ENCODE peak calls at places on chromosome 2, in four cellular contexts. M, G, J and R are unnamed samples.

GRCh38 chr2:180003566-180003965 is 3.5 kb downstream of the CWC22 start:
- DNase-seq in G (no peak), M (no peak), J (no peak), R (no peak)

GRCh38 chr2:216619411-216620393 is 13.5 kb upstream of the IGFBP2 start:
- DNase-seq in G (no peak), M (no peak), J (no peak), R (no peak)

GRCh38 chr2:50746526-50746925 is 285.4 kb downstream of the NRXN1 start:
- DNase-seq in G (no peak), M (peak), J (no peak), R (no peak)

GRCh38 chr2:50620783-50621182 is 411.1 kb downstream of the NRXN1 start:
- DNase-seq in M (no peak), G (no peak), J (no peak), R (no peak)

GRCh38 chr2:64244049-64244446 is 99.8 kb upstream of the PELI1 start:
- DNase-seq in J (no peak), M (no peak), G (no peak), R (no peak)

GRCh38 chr2:74876081-74876886 is 42.4 kb downstream of the HK2 start:
- DNase-seq in J (peak), G (no peak), M (peak), R (no peak)

GRCh38 chr2:46493241-46493970 is 14.0 kb downstream of the TMEM247 start:
- DNase-seq in G (peak), J (peak), M (no peak), R (no peak)

GRCh38 chr2:102053096-102053495 is 61.3 kb downstream of the IL1R2 start:
- DNase-seq in G (peak), J (no peak), M (no peak), R (no peak)

GRCh38 chr2:69779258-69779989 is 37.5 kb downstream of the ANXA4 start:
- DNase-seq in M (no peak), J (peak), G (no peak), R (peak)